ENCODE peak calls at places on chromosomes 1 and 21, in ten cellular contexts. N is BJ, K is fibroblast of the aortic adventitia, H is fibroblast of lung, E is tibial nerve, U is astrocyte of the spinal cord, X is GM23248, S is lung, Y is heart left ventricle, B is mammary epithelial cell. W is an unnamed sample.

GRCh38 chr1:185690527-185690926 is 43.7 kb upstream of the HMCN1 start:
- DNase-seq in N (no peak), K (no peak), H (no peak), E (no peak), U (no peak), X (no peak), S (no peak), Y (no peak), B (no peak), W (no peak)

GRCh38 chr21:38861989-38862683 is 56.4 kb downstream of the ETS2 start:
- DNase-seq in N (no peak), K (no peak), H (peak), E (no peak), U (no peak), X (no peak), S (no peak), Y (no peak), B (no peak), W (no peak)

GRCh38 chr1:67710417-67710816 is 25.4 kb downstream of the GADD45A start:
- DNase-seq in N (no peak), K (peak), H (peak), E (no peak), U (peak), X (peak), S (no peak), Y (no peak), B (peak), W (no peak)

GRCh38 chr1:222043444-222044292 is 301.8 kb upstream of the DUSP10 start:
- DNase-seq in N (peak), K (peak), H (peak), E (no peak), U (peak), X (peak), S (no peak), Y (peak), B (peak), W (no peak)

GRCh38 chr1:154961497-154962237 is at the start of gene PYGO2:
- DNase-seq in N (no peak), K (peak), H (peak), E (peak), U (peak), X (peak), S (peak), Y (peak), B (peak), W (peak)

GRCh38 chr21:44867999-44868700 is 5.3 kb downstream of the PTTG1IP start:
- DNase-seq in N (no peak), K (no peak), H (no peak), E (no peak), U (no peak), X (no peak), S (no peak), Y (peak), B (no peak), W (no peak)

GRCh38 chr1:235844776-235845175 is 21.9 kb downstream of the LYST start:
- DNase-seq in N (no peak), K (no peak), H (no peak), E (no peak), U (no peak), X (no peak), S (no peak), Y (no peak), B (no peak), W (no peak)

GRCh38 chr21:35232545-35233176 is 183.6 kb upstream of the RUNX1 start:
- DNase-seq in N (no peak), K (peak), H (peak), E (no peak), U (peak), X (peak), S (no peak), Y (no peak), B (peak), W (peak)

GRCh38 chr1:228015276-228016180 is 8.7 kb downstream of the WNT3A start:
- DNase-seq in N (peak), K (peak), H (peak), E (no peak), U (no peak), X (peak), S (no peak), Y (peak), B (peak), W (no peak)

GRCh38 chr1:26694597-26695416 is 1.0 kb upstream of the ARID1A start:
- DNase-seq in N (no peak), K (no peak), H (no peak), E (no peak), U (no peak), X (no peak), S (no peak), Y (no peak), B (no peak), W (no peak)

GRCh38 chr1:29758764-29759499 is 522.6 kb downstream of the PTPRU start:
- DNase-seq in N (no peak), K (no peak), H (no peak), E (no peak), U (no peak), X (no peak), S (peak), Y (no peak), B (no peak), W (no peak)

GRCh38 chr1:14390816-14391215 is 207.7 kb upstream of the KAZN start:
- DNase-seq in N (no peak), K (peak), H (no peak), E (no peak), U (no peak), X (no peak), S (no peak), Y (no peak), B (no peak), W (no peak)

GRCh38 chr1:240831191-240831631 is 219.3 kb upstream of the GREM2 start:
- DNase-seq in N (peak), K (peak), H (peak), E (no peak), U (peak), X (peak), S (no peak), Y (no peak), B (no peak), W (no peak)

DNA sequence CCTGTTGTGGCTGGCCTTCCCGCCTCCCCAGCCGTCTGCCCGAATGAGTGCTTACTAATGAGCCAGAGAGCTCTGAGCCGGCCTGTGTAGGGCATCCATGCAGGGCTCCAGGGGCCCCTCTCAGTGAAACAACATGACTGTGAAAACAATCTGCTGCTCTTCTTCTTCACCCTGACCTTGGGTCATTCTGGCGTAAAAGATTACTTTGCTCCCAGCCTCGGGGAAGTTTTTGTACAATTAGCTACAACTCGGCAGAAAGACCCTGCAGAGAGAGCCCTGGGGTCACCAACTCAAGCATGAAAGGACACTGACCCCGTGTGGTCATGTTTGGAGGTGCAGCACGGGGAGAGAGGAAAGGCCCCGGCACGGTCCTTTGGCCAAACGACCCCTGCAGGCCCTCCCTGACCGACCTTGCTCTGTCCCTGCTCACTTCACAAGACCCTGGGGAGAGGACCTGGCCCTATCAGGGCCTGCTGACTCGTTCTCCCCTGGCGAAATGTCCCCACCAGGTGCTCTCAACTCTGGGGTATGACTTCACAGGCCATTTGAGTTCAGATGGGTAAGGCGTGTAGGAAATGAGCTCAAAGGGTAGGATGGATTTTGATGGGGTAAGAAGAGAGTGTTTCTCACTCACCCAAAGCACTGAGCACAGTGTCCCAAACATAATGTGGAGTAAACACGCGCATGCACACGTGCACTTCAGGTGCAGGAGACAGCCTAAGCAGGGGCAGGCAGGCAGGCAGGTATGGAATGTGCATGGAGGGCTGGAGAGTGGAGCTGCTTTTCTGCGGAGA is 22.9 kb upstream of the FAM20B start:
- DNase-seq in N (no peak), K (peak), H (peak), E (peak), U (peak), X (peak), S (peak), Y (peak), B (peak), W (peak)
- H3K4me3 ChIP-seq in N (no peak), K (peak), H (no peak), E (no peak), U (no peak), X (peak), S (no peak), Y (no peak), B (no peak), W (no peak)

GRCh38 chr1:202161151-202162048 is 998 bp upstream of the PTPN7 start:
- DNase-seq in N (no peak), K (no peak), H (no peak), E (no peak), U (no peak), X (no peak), S (no peak), Y (no peak), B (no peak), W (no peak)
- H3K4me3 ChIP-seq in N (no peak), K (no peak), H (no peak), E (no peak), U (no peak), X (no peak), S (no peak), Y (no peak), B (no peak), W (no peak)

DNA sequence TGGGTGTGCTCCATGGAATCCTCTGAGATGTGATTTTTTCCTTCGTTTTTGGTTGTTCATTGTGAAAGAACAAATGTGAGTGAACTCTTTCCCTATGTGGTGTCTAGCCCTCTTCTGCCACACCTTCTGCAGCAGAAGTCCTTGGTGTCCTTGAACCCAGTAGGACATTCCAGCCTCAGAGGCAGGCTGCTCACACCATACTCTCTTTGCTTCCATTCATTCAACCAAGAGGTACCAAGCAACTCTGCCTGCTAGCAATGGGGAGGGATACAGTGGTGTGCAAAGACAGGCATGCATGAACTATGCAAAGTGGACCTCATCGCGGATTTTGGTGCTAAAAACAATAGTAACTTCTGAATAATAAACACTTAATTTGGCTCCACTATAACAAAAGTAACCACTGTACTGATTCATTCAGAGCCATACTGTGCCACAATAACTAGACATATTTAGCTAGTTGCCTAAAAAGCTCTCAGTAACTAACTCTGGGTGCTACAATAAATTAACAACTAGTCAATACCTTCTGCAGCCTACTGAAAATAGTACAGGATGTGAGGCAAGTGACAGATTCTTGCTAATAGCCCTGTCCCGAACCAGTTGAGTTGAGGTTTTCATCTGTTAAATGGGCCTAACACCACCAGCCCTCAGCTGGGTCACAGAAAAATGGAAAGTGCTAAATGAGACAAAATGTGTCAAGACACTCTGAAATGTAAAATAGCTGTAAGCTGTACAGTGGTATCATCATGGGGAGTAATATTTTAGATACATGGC is 155.4 kb downstream of the SLC45A1 start:
- DNase-seq in N (no peak), K (no peak), H (no peak), E (no peak), U (no peak), X (no peak), S (no peak), Y (no peak), B (no peak), W (no peak)
- H3K4me3 ChIP-seq in N (no peak), K (no peak), H (no peak), E (no peak), U (no peak), X (no peak), S (no peak), Y (no peak), B (no peak), W (no peak)

GRCh38 chr1:153881764-153882163 is 41.0 kb downstream of the GATAD2B start:
- DNase-seq in N (no peak), K (peak), H (peak), E (no peak), U (peak), X (peak), S (no peak), Y (no peak), B (no peak), W (no peak)
- H3K4me3 ChIP-seq in N (peak), K (peak), H (peak), E (no peak), U (peak), X (peak), S (no peak), Y (no peak), B (no peak), W (no peak)

DNA sequence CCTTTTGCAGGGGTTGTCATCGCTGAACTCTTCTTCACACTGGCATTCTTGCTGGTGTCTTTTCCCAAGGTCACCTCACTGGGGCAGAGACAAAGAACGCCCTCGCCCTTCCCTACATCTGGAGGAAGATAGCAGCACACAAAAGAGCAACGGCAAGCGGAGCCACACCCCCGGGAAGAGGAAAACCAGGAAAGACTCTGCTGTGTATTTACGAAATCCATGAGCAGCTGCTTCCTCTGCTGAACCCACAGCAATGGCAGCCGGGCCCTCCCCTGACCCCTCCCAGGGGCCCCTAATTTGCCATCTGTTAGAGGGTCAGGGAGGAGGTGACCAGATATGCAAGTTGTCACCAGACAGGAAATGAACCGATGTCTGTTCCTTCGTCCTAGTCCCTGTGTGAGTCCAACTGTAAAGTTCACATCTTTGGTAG is 73.0 kb downstream of the PLPP3 start:
- DNase-seq in N (no peak), K (no peak), H (no peak), E (no peak), U (no peak), X (no peak), S (peak), Y (peak), B (no peak), W (no peak)
- H3K4me3 ChIP-seq in N (no peak), K (no peak), H (no peak), E (no peak), U (no peak), X (no peak), S (no peak), Y (no peak), B (no peak), W (no peak)

DNA sequence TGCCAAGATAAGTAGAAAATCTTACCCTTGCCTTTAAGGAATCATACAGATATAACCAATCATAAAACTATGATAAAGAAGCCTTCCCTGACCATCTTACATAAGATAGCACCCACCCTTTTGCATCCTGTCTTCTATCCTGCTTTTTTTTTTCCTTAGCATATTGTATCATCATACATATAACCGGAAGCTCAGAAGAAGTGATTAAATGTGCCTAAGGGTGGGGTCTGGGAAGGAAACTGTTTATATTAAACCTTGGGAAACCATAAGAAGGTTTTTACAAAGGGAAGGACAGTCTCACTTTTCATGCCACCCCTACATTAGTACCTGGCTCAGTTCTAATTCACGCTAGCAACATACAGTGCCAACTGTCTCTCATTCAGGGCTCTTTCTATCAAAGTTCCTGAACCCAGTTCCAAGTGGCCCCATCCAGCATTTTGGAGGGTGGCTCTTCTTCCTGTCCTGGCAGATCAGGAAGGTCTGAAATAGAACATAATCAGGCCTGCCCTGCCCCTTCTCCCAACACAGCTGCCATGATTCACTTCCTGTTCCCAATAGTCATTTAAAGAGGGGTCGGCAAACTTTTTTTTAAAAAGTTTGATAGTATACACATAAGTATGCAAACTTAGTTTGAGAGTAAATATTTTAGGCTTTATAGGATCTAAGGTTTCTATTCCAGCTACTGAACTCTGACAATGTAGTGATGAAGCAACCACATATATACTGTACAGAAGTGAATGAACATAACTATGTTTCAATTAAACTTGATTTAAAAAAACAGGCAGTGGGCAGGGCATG is 66.6 kb downstream of the LUZP1 start:
- DNase-seq in N (no peak), K (peak), H (peak), E (no peak), U (no peak), X (peak), S (no peak), Y (no peak), B (peak), W (no peak)
- H3K4me3 ChIP-seq in N (no peak), K (no peak), H (no peak), E (no peak), U (no peak), X (peak), S (no peak), Y (no peak), B (no peak), W (no peak)

GRCh38 chr1:203025721-203026665 is at the start of gene PPFIA4:
- DNase-seq in N (no peak), K (peak), H (peak), E (peak), U (peak), X (peak), S (peak), Y (peak), B (peak), W (peak)

GRCh38 chr1:203028784-203029553 is 2.7 kb downstream of the PPFIA4 start:
- DNase-seq in N (no peak), K (no peak), H (no peak), E (no peak), U (no peak), X (no peak), S (no peak), Y (peak), B (no peak), W (no peak)

GRCh38 chr1:203028067-203028783 is 1.9 kb downstream of the PPFIA4 start:
- DNase-seq in N (no peak), K (no peak), H (no peak), E (no peak), U (no peak), X (no peak), S (no peak), Y (no peak), B (no peak), W (no peak)

GRCh38 chr1:203031467-203031866 is 5.2 kb downstream of the PPFIA4 start:
- DNase-seq in N (no peak), K (no peak), H (no peak), E (no peak), U (no peak), X (no peak), S (no peak), Y (no peak), B (no peak), W (no peak)

GRCh38 chr1:203026666-203027663 is 674 bp downstream of the PPFIA4 start:
- DNase-seq in N (no peak), K (no peak), H (no peak), E (no peak), U (no peak), X (no peak), S (no peak), Y (peak), B (no peak), W (no peak)
- H3K4me3 ChIP-seq in N (peak), K (peak), H (peak), E (peak), U (peak), X (peak), S (peak), Y (peak), B (peak), W (no peak)

DNA sequence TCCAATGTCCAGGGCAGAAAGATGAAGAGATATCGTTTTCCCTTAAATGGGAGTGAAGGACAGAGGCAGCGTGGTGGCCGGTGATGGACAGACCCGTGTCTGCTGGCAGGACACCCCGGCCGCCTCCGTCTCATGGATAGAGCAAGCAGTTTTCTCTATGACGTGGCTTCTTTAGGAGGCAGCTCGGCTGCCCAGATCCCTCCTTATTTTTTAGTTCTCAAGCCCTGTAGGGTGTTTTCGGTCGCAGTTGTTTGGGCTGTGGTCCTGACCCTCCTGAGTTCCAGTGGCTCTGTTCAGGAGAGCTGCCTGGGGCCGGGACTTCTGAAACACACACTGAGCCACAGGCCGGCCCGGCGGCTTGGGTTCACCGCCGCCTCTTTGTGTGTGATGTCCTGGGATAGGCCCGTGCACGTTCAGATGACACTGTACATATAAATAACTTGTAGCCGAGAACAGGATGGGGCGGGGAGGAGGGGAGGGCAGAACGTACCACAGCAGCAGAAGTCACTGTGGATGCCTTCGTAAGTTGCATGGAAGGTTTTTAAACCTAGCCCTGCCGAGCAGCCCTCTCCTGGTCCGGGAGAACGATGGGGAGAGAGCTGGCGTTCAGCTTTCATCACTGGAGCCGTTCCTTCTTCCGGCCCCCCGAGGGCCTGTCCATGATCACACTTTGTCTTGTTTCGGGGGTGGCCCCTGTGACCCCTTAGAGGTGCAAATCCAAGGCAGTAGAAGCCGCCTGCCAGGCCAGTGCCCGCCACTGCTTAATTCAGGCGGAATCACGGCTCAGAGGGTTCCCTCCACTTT is 65.2 kb downstream of the SIK1 start:
- DNase-seq in N (no peak), K (no peak), H (no peak), E (no peak), U (peak), X (peak), S (no peak), Y (no peak), B (peak), W (no peak)
- H3K4me3 ChIP-seq in N (peak), K (no peak), H (peak), E (no peak), U (no peak), X (peak), S (no peak), Y (no peak), B (peak), W (no peak)

GRCh38 chr1:98732985-98733781 is 71.7 kb downstream of the SNX7 start:
- DNase-seq in N (no peak), K (peak), H (peak), E (no peak), U (no peak), X (no peak), S (no peak), Y (no peak), B (no peak), W (no peak)

GRCh38 chr1:98737835-98738234 is 76.3 kb downstream of the SNX7 start:
- DNase-seq in N (no peak), K (no peak), H (no peak), E (no peak), U (no peak), X (no peak), S (no peak), Y (no peak), B (no peak), W (no peak)

DNA sequence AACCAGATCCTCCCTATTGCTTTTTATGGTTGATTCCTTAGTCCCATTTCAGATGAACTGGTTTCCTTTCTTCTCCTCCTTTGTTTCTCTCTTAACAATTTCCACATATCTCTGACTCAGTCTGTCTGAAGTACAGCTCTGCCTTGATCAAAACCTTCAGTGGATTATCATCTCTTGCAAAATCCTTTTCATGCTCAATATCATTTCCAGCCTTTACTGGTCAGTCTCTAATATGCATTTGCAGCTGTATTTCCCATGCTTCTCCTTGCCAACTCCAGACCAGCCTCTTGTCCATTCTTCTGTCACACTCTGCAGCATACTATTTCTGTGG is 72.2 kb downstream of the SNX7 start:
- DNase-seq in N (no peak), K (peak), H (peak), E (no peak), U (no peak), X (peak), S (no peak), Y (no peak), B (no peak), W (no peak)
- H3K4me3 ChIP-seq in N (no peak), K (no peak), H (no peak), E (no peak), U (no peak), X (no peak), S (no peak), Y (no peak), B (no peak), W (no peak)